ENCODE peak calls at places on chromosomes 2 and 18, in six cellular contexts. Z is germinal center, R is A172, Y is adrenal gland, K is RCC 7860, H is bronchial epithelial cell. B is an unnamed sample.

GRCh38 chr2:28101123-28101522 is 210.6 kb downstream of the BABAM2 start:
- DNase-seq in Z (no peak), R (no peak), Y (no peak), K (no peak), H (peak), B (no peak)

GRCh38 chr2:181790716-181791649 is 100.5 kb upstream of the ITPRID2 start:
- DNase-seq in Z (no peak), R (peak), Y (no peak), K (peak), H (peak), B (peak)

GRCh38 chr18:43869451-43870008 is 592.2 kb upstream of the SYT4 start:
- DNase-seq in Z (no peak), R (peak), Y (no peak), K (no peak), H (no peak), B (no peak)

GRCh38 chr2:5041501-5041900 is 650.7 kb upstream of the SOX11 start:
- DNase-seq in Z (no peak), R (no peak), Y (no peak), K (no peak), H (no peak), B (no peak)

GRCh38 chr2:56168163-56168562 is 15.6 kb upstream of the CCDC85A start:
- DNase-seq in Z (no peak), R (peak), Y (no peak), K (no peak), H (peak), B (peak)

GRCh38 chr2:239545741-239546392 is 145.0 kb upstream of the HDAC4 start:
- DNase-seq in Z (no peak), R (no peak), Y (no peak), K (no peak), H (no peak), B (no peak)

GRCh38 chr18:26656401-26656943 is 108.1 kb upstream of the KCTD1 start:
- DNase-seq in Z (no peak), R (no peak), Y (peak), K (no peak), H (no peak), B (no peak)

GRCh38 chr2:43097650-43098049 is 128.8 kb downstream of the ZFP36L2 start:
- DNase-seq in Z (no peak), R (no peak), Y (no peak), K (no peak), H (no peak), B (no peak)

GRCh38 chr2:170816499-170817246 is at the start of gene GAD1:
- DNase-seq in Z (peak), R (peak), Y (peak), K (peak), H (peak), B (peak)

GRCh38 chr2:1814061-1814460 is 69.7 kb upstream of the PXDN start:
- DNase-seq in Z (no peak), R (no peak), Y (no peak), K (no peak), H (no peak), B (no peak)

GRCh38 chr2:181656450-181657261 is at the start of gene CERKL:
- DNase-seq in Z (peak), R (peak), Y (peak), K (no peak), H (peak), B (peak)

GRCh38 chr18:43627833-43628370 is 350.6 kb upstream of the SYT4 start:
- DNase-seq in Z (no peak), R (no peak), Y (no peak), K (no peak), H (no peak), B (no peak)

GRCh38 chr2:108583903-108584520 is 49.7 kb downstream of the LIMS1 start:
- DNase-seq in Z (peak), R (peak), Y (peak), K (peak), H (peak), B (peak)

GRCh38 chr2:48707466-48707865 is 48.1 kb downstream of the LHCGR start:
- DNase-seq in Z (no peak), R (no peak), Y (no peak), K (no peak), H (peak), B (peak)

GRCh38 chr2:40168032-40168431 is 283.9 kb downstream of the SLC8A1 start:
- DNase-seq in Z (no peak), R (no peak), Y (no peak), K (no peak), H (peak), B (no peak)

GRCh38 chr2:11213090-11213638 is 57.9 kb downstream of the SLC66A3 start:
- DNase-seq in Z (no peak), R (peak), Y (no peak), K (no peak), H (no peak), B (peak)

GRCh38 chr18:21703241-21703820 is 1.2 kb downstream of the ABHD3 start:
- DNase-seq in Z (peak), R (peak), Y (no peak), K (no peak), H (peak), B (no peak)

B was measured in renal cortical epithelial cell.